ENCODE peak calls at places on chromosomes 1 and 21, in nine cellular contexts. One of them, this sample, is unnamed.

GRCh38 chr1:214581785-214582184 is 21.2 kb upstream of the CENPF start:
- DNase-seq in heart left ventricle: no peak
- DNase-seq in AG09309: no peak
- DNase-seq in stimulated activated CD8-positive, alpha-beta memory T cell treated with anti-CD3 and anti-CD28 coated beads, Interleukin-15, amount 100 ng/mL, for 1 hour: no peak
- DNase-seq in NCI-H2081 treated with DMSO at 0.1 percent for 48 hours: no peak
- DNase-seq in CD8-positive, alpha-beta memory T cell: no peak
- DNase-seq in cardiac muscle cell: no peak
- DNase-seq in activated T-helper 2 cell treated with anti-CD3 and anti-CD28 coated beads, Interferon-gamma antibody, Interleukin-2, Interleukin-4, amounts not matched to agents 10 μg/mL and 5 μg/mL and 100 μg/mL, durations not matched to agents 14 hours and 24 hours and 36 hours: no peak
- DNase-seq in CD8-positive, alpha-beta T cell: no peak
- DNase-seq in this sample: no peak

GRCh38 chr1:224565186-224565585 is 50.9 kb upstream of the CNIH3 start:
- DNase-seq in heart left ventricle: no peak
- DNase-seq in AG09309: peak; percentile 61
- DNase-seq in stimulated activated CD8-positive, alpha-beta memory T cell treated with anti-CD3 and anti-CD28 coated beads, Interleukin-15, amount 100 ng/mL, for 1 hour: no peak
- DNase-seq in NCI-H2081 treated with DMSO at 0.1 percent for 48 hours: no peak
- DNase-seq in CD8-positive, alpha-beta memory T cell: no peak
- DNase-seq in cardiac muscle cell: no peak
- DNase-seq in activated T-helper 2 cell treated with anti-CD3 and anti-CD28 coated beads, Interferon-gamma antibody, Interleukin-2, Interleukin-4, amounts not matched to agents 10 μg/mL and 5 μg/mL and 100 μg/mL, durations not matched to agents 14 hours and 24 hours and 36 hours: no peak
- DNase-seq in CD8-positive, alpha-beta T cell: no peak
- DNase-seq in this sample: no peak

GRCh38 chr1:79550402-79550801 is 543.9 kb upstream of the ADGRL4 start:
- DNase-seq in heart left ventricle: no peak
- DNase-seq in AG09309: no peak
- DNase-seq in stimulated activated CD8-positive, alpha-beta memory T cell treated with anti-CD3 and anti-CD28 coated beads, Interleukin-15, amount 100 ng/mL, for 1 hour: no peak
- DNase-seq in NCI-H2081 treated with DMSO at 0.1 percent for 48 hours: no peak
- DNase-seq in CD8-positive, alpha-beta memory T cell: no peak
- DNase-seq in cardiac muscle cell: no peak
- DNase-seq in activated T-helper 2 cell treated with anti-CD3 and anti-CD28 coated beads, Interferon-gamma antibody, Interleukin-2, Interleukin-4, amounts not matched to agents 10 μg/mL and 5 μg/mL and 100 μg/mL, durations not matched to agents 14 hours and 24 hours and 36 hours: no peak
- DNase-seq in CD8-positive, alpha-beta T cell: no peak
- DNase-seq in this sample: no peak

GRCh38 chr1:53899206-53899628 is 5.2 kb downstream of the DIO1 start:
- DNase-seq in heart left ventricle: no peak
- DNase-seq in AG09309: peak; percentile 11
- DNase-seq in stimulated activated CD8-positive, alpha-beta memory T cell treated with anti-CD3 and anti-CD28 coated beads, Interleukin-15, amount 100 ng/mL, for 1 hour: no peak
- DNase-seq in NCI-H2081 treated with DMSO at 0.1 percent for 48 hours: no peak
- DNase-seq in CD8-positive, alpha-beta memory T cell: no peak
- DNase-seq in cardiac muscle cell: no peak
- DNase-seq in activated T-helper 2 cell treated with anti-CD3 and anti-CD28 coated beads, Interferon-gamma antibody, Interleukin-2, Interleukin-4, amounts not matched to agents 10 μg/mL and 5 μg/mL and 100 μg/mL, durations not matched to agents 14 hours and 24 hours and 36 hours: no peak
- DNase-seq in CD8-positive, alpha-beta T cell: no peak
- DNase-seq in this sample: no peak

GRCh38 chr21:36155603-36156338 is 853 bp upstream of the DOP1B start:
- DNase-seq in heart left ventricle: no peak
- DNase-seq in AG09309: no peak
- DNase-seq in stimulated activated CD8-positive, alpha-beta memory T cell treated with anti-CD3 and anti-CD28 coated beads, Interleukin-15, amount 100 ng/mL, for 1 hour: no peak
- DNase-seq in NCI-H2081 treated with DMSO at 0.1 percent for 48 hours: no peak
- DNase-seq in CD8-positive, alpha-beta memory T cell: peak; percentile 56
- DNase-seq in cardiac muscle cell: no peak
- DNase-seq in activated T-helper 2 cell treated with anti-CD3 and anti-CD28 coated beads, Interferon-gamma antibody, Interleukin-2, Interleukin-4, amounts not matched to agents 10 μg/mL and 5 μg/mL and 100 μg/mL, durations not matched to agents 14 hours and 24 hours and 36 hours: no peak
- DNase-seq in CD8-positive, alpha-beta T cell: no peak
- DNase-seq in this sample: no peak

GRCh38 chr1:223771814-223772770 is 59.8 kb downstream of the CAPN2 start:
- DNase-seq in heart left ventricle: peak; percentile 75
- DNase-seq in AG09309: peak; percentile 41
- DNase-seq in stimulated activated CD8-positive, alpha-beta memory T cell treated with anti-CD3 and anti-CD28 coated beads, Interleukin-15, amount 100 ng/mL, for 1 hour: no peak
- DNase-seq in NCI-H2081 treated with DMSO at 0.1 percent for 48 hours: no peak
- DNase-seq in CD8-positive, alpha-beta memory T cell: no peak
- DNase-seq in cardiac muscle cell: peak; percentile 77
- DNase-seq in activated T-helper 2 cell treated with anti-CD3 and anti-CD28 coated beads, Interferon-gamma antibody, Interleukin-2, Interleukin-4, amounts not matched to agents 10 μg/mL and 5 μg/mL and 100 μg/mL, durations not matched to agents 14 hours and 24 hours and 36 hours: no peak
- DNase-seq in CD8-positive, alpha-beta T cell: no peak
- DNase-seq in this sample: peak; percentile 79

GRCh38 chr1:27004471-27005165 is 8.0 kb downstream of the TENT5B start:
- DNase-seq in heart left ventricle: no peak
- DNase-seq in AG09309: no peak
- DNase-seq in stimulated activated CD8-positive, alpha-beta memory T cell treated with anti-CD3 and anti-CD28 coated beads, Interleukin-15, amount 100 ng/mL, for 1 hour: no peak
- DNase-seq in NCI-H2081 treated with DMSO at 0.1 percent for 48 hours: no peak
- DNase-seq in CD8-positive, alpha-beta memory T cell: no peak
- DNase-seq in cardiac muscle cell: peak; percentile 61
- DNase-seq in activated T-helper 2 cell treated with anti-CD3 and anti-CD28 coated beads, Interferon-gamma antibody, Interleukin-2, Interleukin-4, amounts not matched to agents 10 μg/mL and 5 μg/mL and 100 μg/mL, durations not matched to agents 14 hours and 24 hours and 36 hours: no peak
- DNase-seq in CD8-positive, alpha-beta T cell: no peak
- DNase-seq in this sample: no peak

GRCh38 chr1:200837931-200838571 is 34.7 kb upstream of the GPR25 start:
- DNase-seq in heart left ventricle: no peak
- DNase-seq in AG09309: no peak
- DNase-seq in stimulated activated CD8-positive, alpha-beta memory T cell treated with anti-CD3 and anti-CD28 coated beads, Interleukin-15, amount 100 ng/mL, for 1 hour: no peak
- DNase-seq in NCI-H2081 treated with DMSO at 0.1 percent for 48 hours: no peak
- DNase-seq in CD8-positive, alpha-beta memory T cell: no peak
- DNase-seq in cardiac muscle cell: no peak
- DNase-seq in activated T-helper 2 cell treated with anti-CD3 and anti-CD28 coated beads, Interferon-gamma antibody, Interleukin-2, Interleukin-4, amounts not matched to agents 10 μg/mL and 5 μg/mL and 100 μg/mL, durations not matched to agents 14 hours and 24 hours and 36 hours: no peak
- DNase-seq in CD8-positive, alpha-beta T cell: no peak
- DNase-seq in this sample: no peak

GRCh38 chr1:15744122-15744679 is 1.9 kb downstream of the TMEM82 start:
- DNase-seq in heart left ventricle: no peak
- DNase-seq in AG09309: no peak
- DNase-seq in stimulated activated CD8-positive, alpha-beta memory T cell treated with anti-CD3 and anti-CD28 coated beads, Interleukin-15, amount 100 ng/mL, for 1 hour: no peak
- DNase-seq in NCI-H2081 treated with DMSO at 0.1 percent for 48 hours: no peak
- DNase-seq in CD8-positive, alpha-beta memory T cell: no peak
- DNase-seq in cardiac muscle cell: no peak
- DNase-seq in activated T-helper 2 cell treated with anti-CD3 and anti-CD28 coated beads, Interferon-gamma antibody, Interleukin-2, Interleukin-4, amounts not matched to agents 10 μg/mL and 5 μg/mL and 100 μg/mL, durations not matched to agents 14 hours and 24 hours and 36 hours: no peak
- DNase-seq in CD8-positive, alpha-beta T cell: no peak
- DNase-seq in this sample: no peak

GRCh38 chr1:166974647-166975345 is 544 bp downstream of the ILDR2 start:
- DNase-seq in heart left ventricle: no peak
- DNase-seq in AG09309: no peak
- DNase-seq in stimulated activated CD8-positive, alpha-beta memory T cell treated with anti-CD3 and anti-CD28 coated beads, Interleukin-15, amount 100 ng/mL, for 1 hour: no peak
- DNase-seq in NCI-H2081 treated with DMSO at 0.1 percent for 48 hours: no peak
- DNase-seq in CD8-positive, alpha-beta memory T cell: peak; percentile 49
- DNase-seq in cardiac muscle cell: no peak
- DNase-seq in activated T-helper 2 cell treated with anti-CD3 and anti-CD28 coated beads, Interferon-gamma antibody, Interleukin-2, Interleukin-4, amounts not matched to agents 10 μg/mL and 5 μg/mL and 100 μg/mL, durations not matched to agents 14 hours and 24 hours and 36 hours: no peak
- DNase-seq in CD8-positive, alpha-beta T cell: no peak
- DNase-seq in this sample: no peak

GRCh38 chr1:5989286-5989605 is 3.0 kb downstream of the NPHP4 start:
- DNase-seq in heart left ventricle: no peak
- DNase-seq in AG09309: no peak
- DNase-seq in stimulated activated CD8-positive, alpha-beta memory T cell treated with anti-CD3 and anti-CD28 coated beads, Interleukin-15, amount 100 ng/mL, for 1 hour: no peak
- DNase-seq in NCI-H2081 treated with DMSO at 0.1 percent for 48 hours: no peak
- DNase-seq in CD8-positive, alpha-beta memory T cell: no peak
- DNase-seq in cardiac muscle cell: no peak
- DNase-seq in activated T-helper 2 cell treated with anti-CD3 and anti-CD28 coated beads, Interferon-gamma antibody, Interleukin-2, Interleukin-4, amounts not matched to agents 10 μg/mL and 5 μg/mL and 100 μg/mL, durations not matched to agents 14 hours and 24 hours and 36 hours: no peak
- DNase-seq in CD8-positive, alpha-beta T cell: no peak
- DNase-seq in this sample: no peak

GRCh38 chr1:161052899-161053298 is 7.1 kb upstream of the USF1 start:
- DNase-seq in heart left ventricle: no peak
- DNase-seq in AG09309: no peak
- DNase-seq in stimulated activated CD8-positive, alpha-beta memory T cell treated with anti-CD3 and anti-CD28 coated beads, Interleukin-15, amount 100 ng/mL, for 1 hour: no peak
- DNase-seq in NCI-H2081 treated with DMSO at 0.1 percent for 48 hours: no peak
- DNase-seq in CD8-positive, alpha-beta memory T cell: no peak
- DNase-seq in cardiac muscle cell: no peak
- DNase-seq in activated T-helper 2 cell treated with anti-CD3 and anti-CD28 coated beads, Interferon-gamma antibody, Interleukin-2, Interleukin-4, amounts not matched to agents 10 μg/mL and 5 μg/mL and 100 μg/mL, durations not matched to agents 14 hours and 24 hours and 36 hours: no peak
- DNase-seq in CD8-positive, alpha-beta T cell: no peak
- DNase-seq in this sample: no peak

GRCh38 chr1:205447457-205448415 is 8.1 kb downstream of the BLACAT1 start:
- DNase-seq in heart left ventricle: no peak
- DNase-seq in AG09309: no peak
- DNase-seq in stimulated activated CD8-positive, alpha-beta memory T cell treated with anti-CD3 and anti-CD28 coated beads, Interleukin-15, amount 100 ng/mL, for 1 hour: no peak
- DNase-seq in NCI-H2081 treated with DMSO at 0.1 percent for 48 hours: no peak
- DNase-seq in CD8-positive, alpha-beta memory T cell: no peak
- DNase-seq in cardiac muscle cell: no peak
- DNase-seq in activated T-helper 2 cell treated with anti-CD3 and anti-CD28 coated beads, Interferon-gamma antibody, Interleukin-2, Interleukin-4, amounts not matched to agents 10 μg/mL and 5 μg/mL and 100 μg/mL, durations not matched to agents 14 hours and 24 hours and 36 hours: no peak
- DNase-seq in CD8-positive, alpha-beta T cell: no peak
- DNase-seq in this sample: no peak

This sample was measured in pulmonary artery endothelial cell.